ENCODE peak calls at places on chromosome 18, in eight cellular contexts. Y, X, B, R, I, T, M and N are unnamed samples.

GRCh38 chr18:2351126-2351850 is 220.0 kb downstream of the METTL4 start:
- DNase-seq in Y (no peak), I (no peak), M (no peak), B (no peak), T (no peak), R (no peak), X (no peak), N (no peak)

GRCh38 chr18:37243756-37244155 is 321.8 kb downstream of the CELF4 start:
- DNase-seq in R (no peak), X (no peak), I (no peak), M (no peak), Y (no peak), B (no peak), T (no peak), N (no peak)

GRCh38 chr18:76657428-76657827 is 162.4 kb upstream of the ZNF516 start:
- DNase-seq in T (no peak), Y (peak; percentile 11), M (peak; percentile 17), X (no peak), R (no peak), I (no peak), B (no peak), N (peak; percentile 36)

GRCh38 chr18:76453057-76453561 is 41.9 kb downstream of the ZNF516 start:
- DNase-seq in Y (peak; percentile 51), I (no peak), B (no peak), M (no peak), R (no peak), T (no peak), X (no peak), N (no peak)

GRCh38 chr18:47730795-47731194 is 199.7 kb downstream of the SMAD2 start:
- DNase-seq in B (no peak), T (no peak), X (peak; percentile 4), R (no peak), M (no peak), I (no peak), Y (no peak), N (peak; percentile 2)

GRCh38 chr18:47745227-47745626 is 185.2 kb downstream of the SMAD2 start:
- DNase-seq in X (no peak), T (no peak), M (no peak), R (no peak), B (no peak), Y (no peak), I (no peak), N (no peak)

GRCh38 chr18:39350916-39351315 is 1785.3 kb upstream of the CELF4 start:
- DNase-seq in T (no peak), R (no peak), B (no peak), M (no peak), X (no peak), Y (no peak), I (no peak), N (no peak)

GRCh38 chr18:39786477-39786876 is 2168.6 kb upstream of the PIK3C3 start:
- DNase-seq in M (no peak), X (no peak), B (no peak), Y (no peak), T (no peak), I (no peak), R (no peak), N (no peak)

GRCh38 chr18:60935046-60935445 is 398.2 kb upstream of the CDH20 start:
- DNase-seq in M (no peak), R (no peak), T (no peak), B (no peak), I (no peak), X (no peak), Y (peak; percentile 60), N (no peak)

GRCh38 chr18:7924616-7925015 is 357.5 kb downstream of the PTPRM start:
- DNase-seq in T (no peak), Y (no peak), B (no peak), I (no peak), M (no peak), R (no peak), X (no peak), N (no peak)

GRCh38 chr18:78865771-78866310 is 113.8 kb upstream of the SALL3 start:
- DNase-seq in I (no peak), X (no peak), T (no peak), Y (no peak), B (no peak), R (no peak), M (no peak), N (no peak)

GRCh38 chr18:43720036-43720435 is 442.7 kb upstream of the SYT4 start:
- DNase-seq in Y (peak; percentile 16), I (peak; percentile 2), X (no peak), M (peak; percentile 0), T (no peak), R (no peak), B (no peak), N (no peak)

GRCh38 chr18:23619388-23619873 is 33.1 kb upstream of the NPC1 start:
- DNase-seq in T (no peak), X (no peak), M (peak; percentile 29), I (no peak), B (no peak), R (no peak), Y (peak; percentile 32), N (no peak)

GRCh38 chr18:68969027-68969426 is 171.1 kb downstream of the CCDC102B start:
- DNase-seq in T (no peak), I (no peak), M (no peak), Y (no peak), B (no peak), X (no peak), R (no peak), N (no peak)

GRCh38 chr18:74682141-74682997 is 84.7 kb downstream of the ZNF407 start:
- DNase-seq in X (no peak), Y (peak; percentile 35), T (no peak), M (no peak), B (no peak), I (peak; percentile 49), R (no peak), N (no peak)

GRCh38 chr18:35241523-35241804 is 630 bp downstream of the ZNF397 start:
- DNase-seq in I (no peak), B (no peak), X (no peak), T (no peak), M (no peak), R (no peak), Y (no peak), N (no peak)

GRCh38 chr18:35730738-35731370 is 149.3 kb downstream of the GALNT1 start:
- DNase-seq in R (peak; percentile 23), X (peak; percentile 4), Y (no peak), M (peak; percentile 60), I (no peak), B (no peak), T (no peak), N (no peak)

GRCh38 chr18:902179-902718 is 2.4 kb upstream of the ADCYAP1 start:
- DNase-seq in I (no peak), X (no peak), B (no peak), M (peak; percentile 25), T (no peak), R (peak; percentile 12), Y (peak; percentile 40), N (no peak)

GRCh38 chr18:905307-905947 is 756 bp downstream of the ADCYAP1 start:
- DNase-seq in I (no peak), X (no peak), Y (no peak), M (no peak), B (no peak), T (no peak), R (no peak), N (no peak)

GRCh38 chr18:903703-904102 is 968 bp upstream of the ADCYAP1 start:
- DNase-seq in T (no peak), I (peak; percentile 49), Y (peak; percentile 49), X (peak; percentile 10), R (peak; percentile 50), B (peak; percentile 38), M (peak; percentile 47), N (no peak)

GRCh38 chr18:905948-906415 is 1.3 kb downstream of the ADCYAP1 start:
- DNase-seq in R (no peak), X (no peak), M (no peak), B (no peak), T (no peak), Y (no peak), I (no peak), N (no peak)

GRCh38 chr18:904135-905090 is at the start of gene ADCYAP1:
- DNase-seq in T (no peak), B (no peak), M (no peak), R (no peak), Y (peak; percentile 35), X (no peak), I (no peak), N (no peak)
- TF ChIP-seq CTCF in T (peak; percentile 34), B (no peak), M (no peak), R (no peak), Y (no peak), X (no peak), I (no peak), N (no peak)

GRCh38 chr18:65936678-65937077 is 185.9 kb downstream of the CDH7 start:
- DNase-seq in I (no peak), B (no peak), Y (no peak), X (no peak), T (no peak), R (no peak), M (no peak), N (no peak)
- TF ChIP-seq CTCF in I (no peak), B (no peak), Y (no peak), X (no peak), T (no peak), R (no peak), M (no peak), N (no peak)

GRCh38 chr18:50507120-50507590 is 52.7 kb upstream of the MAPK4 start:
- DNase-seq in R (peak; percentile 63), X (no peak), I (peak; percentile 63), T (no peak), M (peak; percentile 3), Y (peak; percentile 1), B (peak; percentile 55), N (no peak)
- TF ChIP-seq CTCF in R (peak; percentile 65), X (peak; percentile 21), I (peak; percentile 89), T (peak; percentile 53), M (peak; percentile 52), Y (peak; percentile 24), B (peak; percentile 70), N (peak; percentile 28)

GRCh38 chr18:54739476-54739875 is 88.8 kb upstream of the RAB27B start:
- DNase-seq in X (peak; percentile 19), B (no peak), M (no peak), I (no peak), T (no peak), Y (peak; percentile 49), R (no peak), N (no peak)

GRCh38 chr18:54742120-54742519 is 86.2 kb upstream of the RAB27B start:
- DNase-seq in R (no peak), I (peak; percentile 46), Y (peak; percentile 54), X (no peak), T (no peak), M (no peak), B (no peak), N (no peak)

GRCh38 chr18:54740146-54740844 is 88.0 kb upstream of the RAB27B start:
- DNase-seq in B (no peak), X (peak; percentile 82), M (peak; percentile 73), I (peak; percentile 72), T (no peak), Y (peak; percentile 66), R (no peak), N (peak; percentile 42)

GRCh38 chr18:54743596-54743995 is 84.7 kb upstream of the RAB27B start:
- DNase-seq in Y (no peak), R (no peak), M (no peak), X (no peak), B (no peak), T (no peak), I (no peak), N (no peak)

DNA sequence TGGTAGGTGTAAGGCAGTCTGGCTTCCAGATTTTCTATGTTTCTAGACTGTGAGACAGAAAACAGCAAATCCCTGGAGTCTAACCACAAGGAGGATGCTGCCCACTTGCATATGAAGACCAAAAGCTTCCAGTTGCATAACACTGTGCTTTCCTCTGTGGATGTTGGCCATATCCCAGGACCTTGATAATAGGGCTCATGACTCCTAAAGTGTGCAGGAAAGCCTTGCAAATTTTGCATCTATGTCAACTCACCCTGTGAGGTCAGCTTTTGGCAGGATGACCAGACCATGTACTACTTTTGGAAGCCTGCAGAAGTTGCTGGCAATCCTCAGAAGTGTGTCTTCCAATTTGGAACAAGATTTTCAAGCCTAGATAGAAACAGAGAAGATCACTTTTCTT is 85.6 kb upstream of the RAB27B start:
- DNase-seq in X (peak; percentile 99), T (no peak), B (peak; percentile 76), M (peak; percentile 99), Y (peak; percentile 99), R (no peak), I (peak; percentile 99), N (peak; percentile 86)
- TF ChIP-seq CTCF in X (no peak), T (no peak), B (no peak), M (peak; percentile 13), Y (no peak), R (no peak), I (no peak), N (no peak)